ENCODE peak calls at places on chromosomes 4 and X, in eight cellular contexts. O is suprapubic skin, N is H1, R is BE2C, U is prostate gland, Z is lower leg skin, G is astrocyte, D is brain microvascular endothelial cell. M is an unnamed sample.

GRCh38 chrX:129790808-129791207 is 11.1 kb downstream of the SASH3 start:
- DNase-seq in O (no peak), N (no peak), R (no peak), U (no peak), Z (no peak), G (no peak), D (no peak), M (no peak)

GRCh38 chr4:152961041-152961751 is 25.1 kb downstream of the FHDC1 start:
- DNase-seq in O (no peak), N (no peak), R (no peak), U (no peak), Z (no peak), G (no peak), D (no peak), M (no peak)

GRCh38 chr4:128565565-128566186 is 243.8 kb upstream of the JADE1 start:
- DNase-seq in O (no peak), N (peak), R (peak), U (no peak), Z (no peak), G (no peak), D (no peak), M (no peak)

GRCh38 chr4:159227378-159227777 is 124.5 kb downstream of the RAPGEF2 start:
- DNase-seq in O (no peak), N (no peak), R (no peak), U (peak), Z (no peak), G (peak), D (peak), M (no peak)

GRCh38 chrX:139936259-139936658 is 3.4 kb upstream of the ATP11C start:
- DNase-seq in O (no peak), N (no peak), R (no peak), U (no peak), Z (no peak), G (no peak), D (no peak), M (no peak)

GRCh38 chr4:32560306-32560705 is 1840.1 kb downstream of the PCDH7 start:
- DNase-seq in O (no peak), N (no peak), R (no peak), U (no peak), Z (peak), G (peak), D (peak), M (no peak)

GRCh38 chr4:48944659-48945290 is 38.2 kb upstream of the OCIAD2 start:
- DNase-seq in O (no peak), N (no peak), R (peak), U (no peak), Z (no peak), G (no peak), D (no peak), M (no peak)

GRCh38 chrX:9832811-9833210 is 46.6 kb downstream of the SHROOM2 start:
- DNase-seq in O (no peak), N (no peak), R (no peak), U (no peak), Z (no peak), G (no peak), D (no peak), M (no peak)

GRCh38 chr4:122686709-122687108 is 45.8 kb upstream of the BBS12 start:
- DNase-seq in O (no peak), N (no peak), R (no peak), U (no peak), Z (no peak), G (no peak), D (no peak), M (no peak)

GRCh38 chr4:3414421-3415279 is 27.1 kb upstream of the HGFAC start:
- DNase-seq in O (peak), N (no peak), R (no peak), U (no peak), Z (no peak), G (no peak), D (no peak), M (no peak)

GRCh38 chrX:73831500-73831899 is 268.5 kb downstream of the CHIC1 start:
- DNase-seq in O (no peak), N (no peak), R (no peak), U (no peak), Z (no peak), G (no peak), D (no peak), M (no peak)

GRCh38 chr4:7430965-7431695 is 3.6 kb downstream of the PSAPL1 start:
- DNase-seq in O (peak), N (no peak), R (no peak), U (no peak), Z (no peak), G (no peak), D (no peak), M (no peak)

GRCh38 chr4:94126669-94127068 is 81.0 kb upstream of the SMARCAD1 start:
- DNase-seq in O (no peak), N (no peak), R (no peak), U (no peak), Z (no peak), G (no peak), D (no peak), M (no peak)

GRCh38 chr4:155544547-155544946 is 122.1 kb upstream of the GUCY1A1 start:
- DNase-seq in O (peak), N (no peak), R (no peak), U (no peak), Z (peak), G (no peak), D (no peak), M (no peak)

GRCh38 chrX:21757960-21758359 is at the start of gene SMPX:
- DNase-seq in O (no peak), N (no peak), R (no peak), U (no peak), Z (no peak), G (no peak), D (no peak), M (no peak)

GRCh38 chr4:100095729-100096595 is 94.3 kb downstream of the DDIT4L start:
- DNase-seq in O (no peak), N (no peak), R (peak), U (peak), Z (peak), G (peak), D (peak), M (peak)

GRCh38 chr4:26859762-26860156 is 882 bp upstream of the STIM2 start:
- DNase-seq in O (no peak), N (no peak), R (no peak), U (peak), Z (no peak), G (no peak), D (no peak), M (no peak)

GRCh38 chr4:101818362-101818761 is 27.8 kb downstream of the BANK1 start:
- DNase-seq in O (no peak), N (no peak), R (no peak), U (no peak), Z (no peak), G (peak), D (peak), M (no peak)

GRCh38 chr4:15870079-15870478 is 68.5 kb downstream of the FGFBP1 start:
- DNase-seq in O (no peak), N (no peak), R (no peak), U (no peak), Z (no peak), G (no peak), D (no peak), M (no peak)

GRCh38 chrX:16196829-16197228 is 29.5 kb downstream of the MAGEB17 start:
- DNase-seq in O (no peak), N (no peak), R (no peak), U (no peak), Z (no peak), G (no peak), D (no peak), M (no peak)

GRCh38 chr4:36006226-36006625 is 238.1 kb downstream of the ARAP2 start:
- DNase-seq in O (no peak), N (no peak), R (no peak), U (no peak), Z (no peak), G (peak), D (no peak), M (no peak)

GRCh38 chr4:105657117-105657765 is 51.2 kb downstream of the INTS12 start:
- DNase-seq in O (no peak), N (no peak), R (no peak), U (no peak), Z (no peak), G (peak), D (no peak), M (no peak)

GRCh38 chr4:16224669-16225068 is 1.6 kb downstream of the TAPT1 start:
- DNase-seq in O (no peak), N (no peak), R (no peak), U (no peak), Z (no peak), G (no peak), D (no peak), M (no peak)

GRCh38 chrX:57044226-57044625 is 48.9 kb upstream of the SPIN3 start:
- DNase-seq in O (no peak), N (no peak), R (no peak), U (no peak), Z (no peak), G (no peak), D (no peak), M (no peak)

GRCh38 chr4:77156912-77157858 is at the start of gene CCNG2:
- DNase-seq in O (peak), N (peak), R (peak), U (peak), Z (peak), G (peak), D (peak), M (no peak)

GRCh38 chr4:136319789-136320470 is 1212.4 kb downstream of the PCDH18 start:
- DNase-seq in O (no peak), N (no peak), R (no peak), U (no peak), Z (no peak), G (peak), D (peak), M (no peak)

GRCh38 chr4:113159901-113160545 is 110.6 kb downstream of the ANK2 start:
- DNase-seq in O (no peak), N (no peak), R (no peak), U (no peak), Z (no peak), G (no peak), D (no peak), M (no peak)

GRCh38 chrX:24372021-24372763 is 11.8 kb downstream of the SUPT20HL1 start:
- DNase-seq in O (no peak), N (no peak), R (no peak), U (no peak), Z (no peak), G (no peak), D (no peak), M (no peak)

GRCh38 chrX:8987672-8988250 is 46.2 kb downstream of the FAM9B start:
- DNase-seq in O (no peak), N (no peak), R (no peak), U (no peak), Z (no peak), G (no peak), D (no peak), M (no peak)

GRCh38 chr4:97016186-97016945 is 1126.9 kb downstream of the STPG2 start:
- DNase-seq in O (no peak), N (no peak), R (no peak), U (no peak), Z (no peak), G (no peak), D (no peak), M (no peak)

GRCh38 chrX:78321809-78322208 is 5.6 kb downstream of the CYSLTR1 start:
- DNase-seq in O (no peak), N (no peak), R (no peak), U (peak), Z (peak), G (no peak), D (no peak), M (no peak)

GRCh38 chrX:101493225-101493624 is 8.0 kb downstream of the ARMCX4 start:
- DNase-seq in O (no peak), N (no peak), R (no peak), U (no peak), Z (no peak), G (no peak), D (no peak), M (no peak)

GRCh38 chr4:152243890-152244595 is 291.8 kb downstream of the FBXW7 start:
- DNase-seq in O (no peak), N (no peak), R (no peak), U (no peak), Z (peak), G (peak), D (peak), M (no peak)

GRCh38 chr4:10889819-10890218 is 205.3 kb upstream of the CLNK start:
- DNase-seq in O (no peak), N (no peak), R (no peak), U (no peak), Z (no peak), G (no peak), D (no peak), M (no peak)

GRCh38 chrX:9885150-9885549 is 82.0 kb upstream of the CLDN34 start:
- DNase-seq in O (no peak), N (no peak), R (peak), U (peak), Z (peak), G (peak), D (peak), M (no peak)

DNA sequence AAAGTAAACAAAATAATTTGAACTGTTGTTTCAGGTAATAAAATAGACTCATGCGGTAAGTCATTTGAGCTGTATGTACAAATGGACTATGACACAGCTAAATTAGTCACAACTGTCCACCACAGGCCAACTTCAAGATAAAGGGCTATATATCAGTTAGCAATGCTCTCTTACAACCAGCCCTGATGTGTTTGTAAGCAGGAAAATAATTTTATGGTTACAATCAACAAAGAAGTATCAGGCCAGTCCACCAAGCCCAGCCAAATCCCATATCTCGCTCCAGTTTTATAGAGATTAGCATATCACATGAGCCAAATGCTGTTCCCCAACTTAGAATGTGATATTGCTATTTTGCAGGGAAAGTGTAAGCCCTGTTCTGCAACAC is 511 bp upstream of the DUSP21 start:
- DNase-seq in O (no peak), N (no peak), R (no peak), U (no peak), Z (no peak), G (no peak), D (no peak), M (no peak)
- TF ChIP-seq CTCF in O (no peak), N (no peak), R (no peak), U (no peak), Z (no peak), G (no peak), D (no peak), M (no peak)

DNA sequence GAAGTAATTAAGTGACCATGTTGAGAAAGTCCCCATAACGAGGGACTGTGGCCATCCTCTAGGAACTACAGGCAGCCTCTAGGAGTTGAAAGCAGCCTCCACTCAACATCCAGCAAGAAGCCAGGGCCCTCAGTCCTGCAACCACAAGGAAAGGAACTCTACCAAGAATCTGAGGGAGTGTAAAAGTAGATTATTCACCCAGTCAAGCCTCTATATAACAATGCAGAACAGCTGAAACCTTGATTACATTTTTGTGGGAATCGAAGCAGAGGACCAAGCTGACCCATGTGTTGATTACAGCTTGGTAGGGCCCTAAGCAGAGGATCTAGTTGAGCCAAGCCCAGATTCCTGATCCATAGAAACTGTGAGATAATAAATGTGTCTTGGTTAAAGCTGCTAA is 17.1 kb downstream of the RPS6KA6 start:
- DNase-seq in O (no peak), N (no peak), R (no peak), U (no peak), Z (no peak), G (peak), D (no peak), M (no peak)
- H3K4me3 ChIP-seq in O (no peak), N (no peak), R (no peak), U (no peak), Z (no peak), G (no peak), D (no peak), M (no peak)

DNA sequence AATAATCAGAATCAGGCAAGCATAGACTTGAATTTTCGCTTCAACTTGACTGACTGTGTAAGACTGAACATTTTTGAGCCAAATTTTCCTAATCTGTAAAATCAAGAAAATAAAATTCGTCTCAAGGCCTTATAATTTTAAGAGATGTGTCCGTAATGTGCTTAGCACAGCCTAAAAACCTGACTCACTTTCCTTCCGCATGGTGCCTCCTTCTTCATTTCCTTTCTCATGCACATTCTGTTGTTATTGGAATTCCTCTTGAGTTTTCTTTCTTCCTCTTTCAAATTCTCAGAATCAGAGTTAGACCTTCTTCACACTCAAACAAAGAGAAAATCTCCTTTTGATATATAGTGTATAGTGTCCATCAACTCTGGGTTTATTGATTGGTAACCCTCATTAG is 208.9 kb upstream of the SLIT2 start:
- DNase-seq in O (no peak), N (no peak), R (no peak), U (no peak), Z (no peak), G (no peak), D (no peak), M (no peak)
- TF ChIP-seq CTCF in O (no peak), N (no peak), R (no peak), U (no peak), Z (no peak), G (no peak), D (no peak), M (no peak)

DNA sequence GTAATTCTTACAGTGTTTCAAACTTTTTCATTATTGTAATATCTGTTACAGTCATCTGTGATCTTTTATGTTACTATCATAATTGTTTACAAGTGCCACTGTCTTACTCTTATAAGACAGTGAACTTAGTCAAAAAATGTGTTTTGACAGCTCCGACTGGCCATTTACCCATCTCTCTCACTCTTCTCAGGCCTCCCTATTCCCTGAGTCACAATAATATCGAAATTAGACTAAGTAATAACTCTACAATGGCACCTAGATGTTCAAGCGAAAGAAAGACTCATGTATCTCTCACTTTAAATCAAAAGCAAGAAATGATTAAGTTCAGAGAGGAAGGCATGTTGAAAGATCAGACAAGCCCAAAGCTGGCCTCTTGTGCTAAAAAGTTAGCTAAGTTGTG is 184.2 kb downstream of the CDS1 start:
- DNase-seq in O (no peak), N (no peak), R (no peak), U (no peak), Z (no peak), G (no peak), D (no peak), M (no peak)
- H3K4me3 ChIP-seq in O (no peak), N (no peak), R (no peak), U (no peak), Z (no peak), G (no peak), D (no peak), M (no peak)